ENCODE peak calls at places on chromosomes 5 and 9, in ten cellular contexts. M is CD8-positive, alpha-beta memory T cell; I is brain microvascular endothelial cell; R is colonic mucosa; F is aorta; L is cardiac muscle cell; V is IMR-90; G is SK-N-SH; H is BE2C; X is BJ. Y is an unnamed sample. For H3K36me3, the result is how much of the 10 kb centered on the place peaks cover.

GRCh38 chr5:14201325-14202061 is 58.4 kb downstream of the TRIO start:
- DNase-seq in H (no peak), G (no peak), I (no peak), V (peak), M (no peak), R (no peak), L (peak), F (no peak), X (no peak), Y (no peak)

GRCh38 chr9:20580673-20581072 is 41.6 kb downstream of the MLLT3 start:
- DNase-seq in H (no peak), V (no peak), R (no peak), G (no peak), F (no peak), X (no peak), L (no peak), I (no peak), M (no peak), Y (no peak)

GRCh38 chr9:112037281-112038016 is 137.6 kb downstream of the SUSD1 start:
- DNase-seq in G (no peak), I (peak), V (peak), R (peak), H (no peak), F (no peak), X (peak), M (peak), L (peak), Y (no peak)

GRCh38 chr5:142156839-142157463 is 48.4 kb downstream of the NDFIP1 start:
- DNase-seq in R (no peak), X (no peak), H (no peak), I (no peak), L (peak), V (no peak), F (no peak), M (no peak), G (no peak), Y (peak)

GRCh38 chr5:43553381-43553780 is 3.5 kb downstream of the PAIP1 start:
- DNase-seq in L (peak), H (no peak), I (no peak), G (no peak), F (no peak), R (no peak), V (peak), M (no peak), X (no peak), Y (no peak)

GRCh38 chr9:19440376-19440775 is 31.6 kb downstream of the ACER2 start:
- DNase-seq in I (no peak), L (no peak), R (no peak), X (no peak), H (no peak), V (no peak), G (no peak), M (no peak), F (no peak), Y (no peak)

GRCh38 chr5:1777281-1778137 is 22.1 kb downstream of the MRPL36 start:
- DNase-seq in H (no peak), L (no peak), M (peak), R (no peak), F (peak), G (no peak), X (no peak), V (no peak), I (no peak), Y (no peak)

GRCh38 chr5:171907731-171908343 is 98.6 kb downstream of the FBXW11 start:
- DNase-seq in G (peak), I (peak), X (no peak), M (peak), H (peak), R (peak), F (no peak), L (peak), V (peak), Y (peak)

GRCh38 chr5:126178521-126178920 is 244.7 kb upstream of the GRAMD2B start:
- DNase-seq in M (no peak), G (no peak), F (no peak), L (peak), H (peak), V (peak), I (peak), X (no peak), R (peak), Y (no peak)

GRCh38 chr5:75648712-75649111 is 37.5 kb downstream of the ANKDD1B start:
- DNase-seq in G (no peak), H (no peak), F (no peak), R (peak), V (no peak), X (no peak), M (no peak), I (no peak), L (no peak), Y (no peak)

GRCh38 chr5:93054424-93055165 is 526.4 kb downstream of the NR2F1-AS1 start:
- DNase-seq in L (peak), F (no peak), I (peak), X (no peak), G (no peak), V (peak), H (no peak), R (no peak), M (no peak), Y (no peak)

GRCh38 chr5:22242532-22242931 is 610.6 kb downstream of the CDH12 start:
- DNase-seq in H (no peak), I (no peak), X (no peak), M (no peak), V (no peak), G (peak), F (no peak), L (no peak), R (no peak), Y (peak)

GRCh38 chr5:10235350-10235749 is 14.3 kb downstream of the ATPSCKMT start:
- DNase-seq in G (no peak), X (no peak), L (no peak), F (no peak), I (peak), R (no peak), M (no peak), H (no peak), V (peak), Y (no peak)

GRCh38 chr5:150137168-150137957 is 18.3 kb downstream of the PDGFRB start:
- DNase-seq in R (no peak), L (peak), X (no peak), H (no peak), V (peak), M (no peak), F (no peak), I (peak), G (no peak), Y (peak)

GRCh38 chr9:23822331-23823169 is 3.5 kb downstream of the ELAVL2 start:
- DNase-seq in I (no peak), X (no peak), M (no peak), F (peak), V (no peak), R (no peak), L (no peak), H (no peak), G (peak), Y (peak)

GRCh38 chr5:133756036-133756435 is 143.7 kb upstream of the FSTL4 start:
- DNase-seq in I (no peak), R (no peak), G (no peak), H (no peak), V (no peak), X (no peak), F (no peak), L (no peak), M (no peak), Y (no peak)

GRCh38 chr5:181219262-181220177 is 3.6 kb upstream of the TRIM41 start:
- DNase-seq in L (no peak), V (no peak), F (no peak), R (no peak), H (no peak), G (no peak), X (no peak), I (no peak), M (no peak), Y (no peak)

GRCh38 chr5:6302684-6303083 is 75.7 kb downstream of the MED10 start:
- DNase-seq in G (no peak), X (no peak), L (no peak), V (no peak), M (no peak), F (no peak), H (no peak), R (no peak), I (no peak), Y (no peak)

GRCh38 chr5:172901012-172901780 is 58.0 kb upstream of the RPL26L1 start:
- DNase-seq in I (peak), R (no peak), X (peak), H (no peak), F (peak), L (peak), M (no peak), V (peak), G (no peak), Y (no peak)

GRCh38 chr5:166551384-166551783 is 1740.1 kb upstream of the WWC1 start:
- DNase-seq in V (no peak), H (no peak), I (no peak), G (no peak), F (no peak), R (no peak), L (peak), M (no peak), X (no peak), Y (no peak)

GRCh38 chr5:160269017-160269416 is 39.7 kb downstream of the FABP6 start:
- DNase-seq in G (peak), X (peak), H (peak), M (no peak), I (peak), L (peak), V (peak), F (peak), R (peak), Y (no peak)

GRCh38 chr5:9557696-9558095 is 11.8 kb upstream of the SEMA5A start:
- DNase-seq in F (no peak), M (no peak), G (no peak), H (no peak), R (no peak), L (no peak), V (peak), X (no peak), I (peak), Y (no peak)

GRCh38 chr5:90871356-90871755 is 312.8 kb downstream of the ADGRV1 start:
- DNase-seq in G (no peak), M (no peak), L (no peak), X (no peak), R (no peak), F (no peak), V (no peak), I (no peak), H (no peak), Y (no peak)

GRCh38 chr5:76689321-76690026 is 26.5 kb upstream of the F2R start:
- DNase-seq in I (peak), H (no peak), V (peak), L (peak), R (no peak), M (no peak), G (no peak), X (peak), F (no peak), Y (no peak)

GRCh38 chr5:115838885-115839518 is 2.4 kb downstream of the ATG12 start:
- DNase-seq in V (peak), X (no peak), L (peak), M (peak), H (no peak), G (peak), I (no peak), F (no peak), R (no peak), Y (peak)

GRCh38 chr5:55344392-55344992 is 36.7 kb downstream of the MTREX start:
- DNase-seq in R (peak), M (peak), I (peak), X (no peak), L (peak), V (peak), H (peak), G (peak), F (no peak), Y (peak)

GRCh38 chr9:6562194-6562593 is 83.3 kb downstream of the GLDC start:
- DNase-seq in R (no peak), V (no peak), H (no peak), I (no peak), G (no peak), M (no peak), F (no peak), L (no peak), X (no peak), Y (no peak)

GRCh38 chr9:83978992-83979811 is 813 bp downstream of the HNRNPK start:
- DNase-seq in M (peak), F (peak), R (peak), L (peak), V (peak), G (peak), H (peak), I (peak), X (no peak), Y (peak)
- H3K36me3 ChIP-seq in M (under half), F (under half), R (under half), L (under half), V (under half), G (under half), H (half or more), I (under half), X (under half), Y (under half)

DNA sequence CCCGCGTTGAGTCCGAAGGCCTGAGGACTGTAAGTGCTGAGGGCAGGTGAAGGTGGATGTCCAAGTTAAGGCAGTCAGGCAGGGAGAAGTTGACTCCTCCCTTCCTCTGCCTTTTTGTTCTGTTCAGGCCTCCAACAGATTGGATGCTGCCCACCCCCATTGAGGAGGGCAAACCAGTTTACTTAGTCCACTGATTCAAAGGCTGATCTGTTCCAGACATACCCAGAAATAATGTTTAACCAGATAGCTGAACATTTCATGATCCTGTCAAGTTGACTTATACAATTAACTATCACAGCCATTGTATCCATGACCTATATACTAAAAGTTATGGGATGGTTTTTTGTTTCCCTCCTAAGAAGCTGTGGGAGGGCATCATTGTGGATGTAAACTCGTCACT is 8.3 kb upstream of the TEX48 start:
- DNase-seq in H (no peak), F (no peak), G (no peak), I (no peak), R (no peak), V (no peak), L (no peak), X (no peak), M (no peak), Y (no peak)
- H3K4me3 ChIP-seq in H (no peak), F (no peak), G (no peak), I (no peak), R (no peak), V (no peak), L (no peak), X (no peak), M (no peak), Y (no peak)

GRCh38 chr9:79656127-79656526 is 84.4 kb downstream of the TLE4 start:
- DNase-seq in G (peak), M (no peak), V (no peak), L (no peak), H (peak), X (no peak), R (no peak), I (no peak), F (no peak), Y (no peak)
- H3K36me3 ChIP-seq in G (under half), M (under half), V (under half), L (under half), H (under half), X (under half), R (under half), I (under half), F (under half), Y (under half)

GRCh38 chr5:131776451-131776850 is 20.4 kb downstream of the FNIP1 start:
- DNase-seq in M (no peak), R (no peak), L (peak), I (no peak), G (no peak), V (no peak), F (no peak), H (no peak), X (no peak), Y (no peak)

GRCh38 chr5:131774652-131775367 is 22.0 kb downstream of the FNIP1 start:
- DNase-seq in R (no peak), L (no peak), F (no peak), V (no peak), H (no peak), M (no peak), I (no peak), G (no peak), X (no peak), Y (no peak)

GRCh38 chr5:131771692-131772091 is 25.1 kb downstream of the FNIP1 start:
- DNase-seq in L (no peak), V (no peak), G (no peak), X (no peak), I (no peak), M (no peak), F (no peak), H (no peak), R (no peak), Y (no peak)

GRCh38 chr5:131769961-131770360 is 26.9 kb downstream of the FNIP1 start:
- DNase-seq in V (no peak), L (peak), R (no peak), I (no peak), H (no peak), F (no peak), M (no peak), X (no peak), G (no peak), Y (no peak)

GRCh38 chr5:131773805-131774204 is 23.0 kb downstream of the FNIP1 start:
- DNase-seq in R (no peak), M (no peak), L (no peak), I (no peak), V (no peak), F (no peak), H (no peak), G (no peak), X (no peak), Y (no peak)
- H3K4me3 ChIP-seq in R (no peak), M (no peak), L (no peak), I (no peak), V (no peak), F (no peak), H (no peak), G (no peak), X (no peak), Y (no peak)

DNA sequence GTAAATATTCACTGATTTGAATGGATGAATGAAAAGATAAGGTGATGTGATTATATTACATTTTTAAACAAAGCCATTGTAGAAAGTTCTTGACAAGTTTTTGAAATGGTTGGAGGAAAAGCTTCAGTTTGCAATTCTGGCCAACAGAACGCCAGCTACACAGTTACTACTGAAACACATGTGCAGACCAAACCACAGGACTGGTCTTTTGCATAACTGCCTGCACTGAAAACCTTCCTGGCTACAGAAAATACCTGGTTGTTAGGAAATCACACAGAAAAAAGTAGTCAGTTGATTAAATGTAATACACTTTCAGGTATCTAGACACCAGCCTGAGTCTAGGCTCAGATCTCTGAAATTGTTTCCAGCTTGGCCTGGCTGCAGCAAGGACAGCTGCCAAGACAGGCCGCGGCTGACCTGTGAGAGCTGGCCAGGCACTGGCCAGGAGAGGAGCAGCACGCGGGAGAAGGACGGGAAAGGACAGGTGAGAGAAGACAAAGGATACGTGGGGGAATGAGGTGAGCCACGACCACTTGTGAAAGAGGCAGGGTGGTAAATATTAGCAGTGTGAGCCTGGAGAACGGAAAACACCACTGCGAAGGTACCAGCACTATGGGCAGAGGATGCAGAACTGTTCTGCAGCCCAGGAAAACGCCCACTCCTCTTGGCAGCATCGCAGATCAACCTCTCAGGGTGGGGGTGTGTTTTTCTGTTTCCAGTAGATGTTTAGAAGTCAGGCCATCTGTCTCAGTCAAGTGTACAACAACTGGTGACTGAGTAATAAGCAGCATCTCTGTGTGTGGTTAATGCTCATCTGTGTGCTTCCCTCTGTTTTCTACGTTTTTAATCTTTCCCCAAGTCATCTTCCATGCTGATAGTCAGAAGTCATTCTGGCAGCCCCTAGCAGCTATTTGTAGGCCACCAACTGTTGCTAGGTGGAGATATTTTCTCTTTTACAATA is 137.4 kb downstream of the SCAMP1 start:
- DNase-seq in R (peak), M (no peak), I (no peak), V (no peak), G (no peak), L (no peak), X (no peak), F (no peak), H (no peak), Y (no peak)
- H3K36me3 ChIP-seq in R (under half), M (under half), I (under half), V (under half), G (under half), L (under half), X (under half), F (under half), H (under half), Y (under half)

GRCh38 chr9:17082343-17082742 is 52.5 kb upstream of the CNTLN start:
- DNase-seq in M (no peak), L (peak), H (peak), V (peak), F (no peak), X (no peak), G (peak), R (no peak), I (peak), Y (peak)
- H3K4me3 ChIP-seq in M (no peak), L (no peak), H (no peak), V (no peak), F (no peak), X (no peak), G (no peak), R (no peak), I (no peak), Y (no peak)

GRCh38 chr9:136472640-136473353 is 10.0 kb downstream of the SEC16A start:
- DNase-seq in X (no peak), G (no peak), L (no peak), H (no peak), M (no peak), I (no peak), R (no peak), F (no peak), V (no peak), Y (no peak)

GRCh38 chr9:136473354-136473721 is 9.5 kb downstream of the SEC16A start:
- DNase-seq in G (no peak), X (no peak), F (no peak), L (no peak), R (no peak), M (no peak), V (no peak), I (no peak), H (no peak), Y (no peak)

GRCh38 chr9:136470356-136470755 is 12.5 kb downstream of the SEC16A start:
- DNase-seq in I (no peak), F (no peak), L (no peak), V (no peak), G (no peak), X (no peak), R (no peak), M (no peak), H (no peak), Y (no peak)

GRCh38 chr9:136471802-136472487 is 10.9 kb downstream of the SEC16A start:
- DNase-seq in R (no peak), L (no peak), F (no peak), H (no peak), V (no peak), G (no peak), M (no peak), X (no peak), I (no peak), Y (no peak)

DNA sequence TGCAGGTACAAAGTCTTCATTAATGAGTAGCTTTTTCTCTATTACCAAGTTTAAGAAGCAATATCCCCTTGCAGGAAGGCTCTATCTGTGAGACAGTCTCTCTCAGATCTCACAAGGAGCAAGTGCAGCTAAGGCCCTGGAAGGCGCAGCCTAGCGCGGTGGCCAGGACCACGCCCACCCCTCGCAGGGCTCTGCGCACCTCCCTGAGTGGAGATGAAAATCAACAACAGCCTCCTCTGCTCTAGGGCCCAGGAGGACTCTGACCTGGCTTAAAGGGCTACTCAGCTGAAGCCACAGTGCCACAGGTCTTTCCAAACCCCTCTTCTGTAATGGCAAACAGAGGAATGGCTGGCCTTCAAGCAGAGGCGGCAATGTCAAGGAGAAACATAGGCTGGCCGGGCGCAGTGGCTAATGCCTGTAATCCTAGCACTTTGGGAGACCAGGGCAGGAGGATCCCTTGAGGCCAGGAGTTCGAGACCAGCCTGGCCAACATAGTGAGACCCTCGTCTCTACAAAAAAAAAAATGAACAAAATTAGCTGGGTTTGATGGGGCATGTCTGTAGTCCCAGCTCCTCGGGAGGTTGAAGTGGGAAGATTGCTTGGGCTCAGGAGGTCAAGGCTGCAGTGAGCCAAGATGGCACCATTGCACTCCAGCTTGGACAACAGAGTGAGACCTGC is 11.9 kb downstream of the SEC16A start:
- DNase-seq in R (no peak), G (no peak), V (no peak), I (no peak), M (no peak), L (no peak), X (no peak), F (no peak), H (no peak), Y (no peak)
- H3K36me3 ChIP-seq in R (under half), G (half or more), V (half or more), I (half or more), M (half or more), L (half or more), X (half or more), F (under half), H (half or more), Y (half or more)

Y was measured in H7.